ENCODE peak calls at places on chromosomes 4 and X, in six cellular contexts. One of them, this sample, is unnamed.

GRCh38 chrX:47497274-47497673 is 14.3 kb upstream of the ZNF41 start:
- DNase-seq in T47D: no peak
- DNase-seq in T-cell: no peak
- DNase-seq in ACHN: peak; percentile 16
- DNase-seq in activated naive CD8-positive, alpha-beta T cell treated with anti-CD3 and anti-CD28 coated beads, Interleukin-2, amount 50 U/mL, for 24 hours: no peak
- DNase-seq in GM06990: no peak
- DNase-seq in this sample: no peak

GRCh38 chrX:119455264-119455663 is 13.0 kb upstream of the SLC25A5 start:
- DNase-seq in GM06990: no peak
- DNase-seq in ACHN: no peak
- DNase-seq in T-cell: no peak
- DNase-seq in activated naive CD8-positive, alpha-beta T cell treated with anti-CD3 and anti-CD28 coated beads, Interleukin-2, amount 50 U/mL, for 24 hours: no peak
- DNase-seq in T47D: no peak
- DNase-seq in this sample: no peak

GRCh38 chr4:145001635-145002034 is 96.4 kb downstream of the ANAPC10 start:
- DNase-seq in ACHN: no peak
- DNase-seq in GM06990: no peak
- DNase-seq in T47D: no peak
- DNase-seq in activated naive CD8-positive, alpha-beta T cell treated with anti-CD3 and anti-CD28 coated beads, Interleukin-2, amount 50 U/mL, for 24 hours: no peak
- DNase-seq in T-cell: no peak
- DNase-seq in this sample: no peak

GRCh38 chrX:15602761-15603160 is 2.0 kb upstream of the ACE2 start:
- DNase-seq in T-cell: no peak
- DNase-seq in T47D: no peak
- DNase-seq in GM06990: no peak
- DNase-seq in ACHN: no peak
- DNase-seq in activated naive CD8-positive, alpha-beta T cell treated with anti-CD3 and anti-CD28 coated beads, Interleukin-2, amount 50 U/mL, for 24 hours: no peak
- DNase-seq in this sample: no peak

GRCh38 chrX:143632625-143633387 is 3.1 kb downstream of the SLITRK4 start:
- DNase-seq in T47D: no peak
- DNase-seq in activated naive CD8-positive, alpha-beta T cell treated with anti-CD3 and anti-CD28 coated beads, Interleukin-2, amount 50 U/mL, for 24 hours: no peak
- DNase-seq in T-cell: no peak
- DNase-seq in GM06990: no peak
- DNase-seq in ACHN: no peak
- DNase-seq in this sample: no peak

GRCh38 chrX:101659601-101660063 is at the start of gene ARMCX2:
- DNase-seq in ACHN: peak; percentile 31
- DNase-seq in T47D: peak; percentile 24
- DNase-seq in activated naive CD8-positive, alpha-beta T cell treated with anti-CD3 and anti-CD28 coated beads, Interleukin-2, amount 50 U/mL, for 24 hours: peak; percentile 20
- DNase-seq in T-cell: no peak
- DNase-seq in GM06990: no peak
- DNase-seq in this sample: no peak

GRCh38 chr4:159048166-159048886 is 54.6 kb upstream of the RAPGEF2 start:
- DNase-seq in T47D: peak; percentile 9
- DNase-seq in ACHN: peak; percentile 77
- DNase-seq in GM06990: no peak
- DNase-seq in T-cell: no peak
- DNase-seq in activated naive CD8-positive, alpha-beta T cell treated with anti-CD3 and anti-CD28 coated beads, Interleukin-2, amount 50 U/mL, for 24 hours: no peak
- DNase-seq in this sample: peak; percentile 55

GRCh38 chrX:107713205-107714195 is 62.1 kb downstream of the TSC22D3 start:
- DNase-seq in activated naive CD8-positive, alpha-beta T cell treated with anti-CD3 and anti-CD28 coated beads, Interleukin-2, amount 50 U/mL, for 24 hours: no peak
- DNase-seq in ACHN: no peak
- DNase-seq in GM06990: no peak
- DNase-seq in T-cell: peak; percentile 29
- DNase-seq in T47D: no peak
- DNase-seq in this sample: no peak

GRCh38 chrX:42246814-42247213 is 323.5 kb upstream of the CASK start:
- DNase-seq in T-cell: no peak
- DNase-seq in ACHN: no peak
- DNase-seq in GM06990: no peak
- DNase-seq in activated naive CD8-positive, alpha-beta T cell treated with anti-CD3 and anti-CD28 coated beads, Interleukin-2, amount 50 U/mL, for 24 hours: no peak
- DNase-seq in T47D: no peak
- DNase-seq in this sample: no peak

GRCh38 chr4:54496412-54496811 is 161.3 kb upstream of the KIT start:
- DNase-seq in ACHN: no peak
- DNase-seq in GM06990: no peak
- DNase-seq in activated naive CD8-positive, alpha-beta T cell treated with anti-CD3 and anti-CD28 coated beads, Interleukin-2, amount 50 U/mL, for 24 hours: no peak
- DNase-seq in T47D: no peak
- DNase-seq in T-cell: no peak
- DNase-seq in this sample: no peak

GRCh38 chrX:44306336-44306735 is 37.1 kb downstream of the EFHC2 start:
- DNase-seq in GM06990: no peak
- DNase-seq in activated naive CD8-positive, alpha-beta T cell treated with anti-CD3 and anti-CD28 coated beads, Interleukin-2, amount 50 U/mL, for 24 hours: no peak
- DNase-seq in T47D: no peak
- DNase-seq in ACHN: no peak
- DNase-seq in T-cell: no peak
- DNase-seq in this sample: no peak

GRCh38 chrX:51893931-51894696 is 691 bp downstream of the MAGED1 start:
- DNase-seq in GM06990: peak; percentile 38
- DNase-seq in ACHN: peak; percentile 11
- DNase-seq in activated naive CD8-positive, alpha-beta T cell treated with anti-CD3 and anti-CD28 coated beads, Interleukin-2, amount 50 U/mL, for 24 hours: peak; percentile 15
- DNase-seq in T47D: no peak
- DNase-seq in T-cell: no peak
- DNase-seq in this sample: no peak

GRCh38 chr4:54558889-54559682 is 98.7 kb upstream of the KIT start:
- DNase-seq in GM06990: no peak
- DNase-seq in T-cell: no peak
- DNase-seq in T47D: no peak
- DNase-seq in activated naive CD8-positive, alpha-beta T cell treated with anti-CD3 and anti-CD28 coated beads, Interleukin-2, amount 50 U/mL, for 24 hours: no peak
- DNase-seq in ACHN: peak; percentile 49
- DNase-seq in this sample: no peak

GRCh38 chr4:138037716-138038115 is 204.4 kb downstream of the SLC7A11 start:
- DNase-seq in activated naive CD8-positive, alpha-beta T cell treated with anti-CD3 and anti-CD28 coated beads, Interleukin-2, amount 50 U/mL, for 24 hours: no peak
- DNase-seq in T-cell: no peak
- DNase-seq in T47D: no peak
- DNase-seq in ACHN: no peak
- DNase-seq in GM06990: no peak
- DNase-seq in this sample: no peak

This sample was measured in non-pigmented ciliary epithelial cell.